ENCODE peak calls at places on chromosomes 4 and X, in four cellular contexts. A is AG04450, T is fibroblast of the aortic adventitia, Y is dorsolateral prefrontal cortex. E is an unnamed sample.

GRCh38 chrX:103651374-103651773 is 22.6 kb downstream of the TCEAL1 start:
- DNase-seq in A (no peak), T (no peak), Y (no peak), E (no peak)

GRCh38 chr4:159684061-159684460 is 581.2 kb downstream of the RAPGEF2 start:
- DNase-seq in A (no peak), T (no peak), Y (no peak), E (no peak)

GRCh38 chr4:39637572-39638357 is 900 bp downstream of the SMIM14 start:
- DNase-seq in A (no peak), T (peak; percentile 70), Y (peak; percentile 66), E (peak; percentile 72)

GRCh38 chr4:128342762-128343161 is 55.1 kb upstream of the PGRMC2 start:
- DNase-seq in A (no peak), T (no peak), Y (no peak), E (no peak)

GRCh38 chr4:81786063-81786763 is 314.5 kb upstream of the RASGEF1B start:
- DNase-seq in A (no peak), T (peak; percentile 3), Y (no peak), E (no peak)

GRCh38 chr4:145736241-145736831 is 56.4 kb downstream of the C4orf51 start:
- DNase-seq in A (no peak), T (peak; percentile 93), Y (peak; percentile 68), E (no peak)

GRCh38 chr4:75848891-75849290 is 53.4 kb downstream of the PPEF2 start:
- DNase-seq in A (no peak), T (no peak), Y (no peak), E (no peak)

GRCh38 chr4:107718351-107718965 is 1.6 kb downstream of the PAPSS1 start:
- DNase-seq in A (no peak), T (no peak), Y (no peak), E (no peak)

GRCh38 chrX:102712967-102713677 is 874 bp downstream of the GPRASP2 start:
- DNase-seq in A (no peak), T (peak; percentile 72), Y (peak; percentile 68), E (no peak)

GRCh38 chr4:152999376-153000067 is 63.4 kb downstream of the FHDC1 start:
- DNase-seq in A (no peak), T (no peak), Y (no peak), E (no peak)

GRCh38 chr4:73421708-73422457 is 14.1 kb upstream of the AFP start:
- DNase-seq in A (no peak), T (no peak), Y (no peak), E (no peak)

GRCh38 chrX:10832103-10832502 is 211.7 kb upstream of the MID1 start:
- DNase-seq in A (no peak), T (peak; percentile 24), Y (no peak), E (no peak)

GRCh38 chrX:80807606-80808159 is 2.0 kb downstream of the BRWD3 start:
- DNase-seq in A (no peak), T (peak; percentile 10), Y (no peak), E (no peak)

GRCh38 chrX:45668686-45669443 is 468.2 kb upstream of the DIPK2B start:
- DNase-seq in A (peak; percentile 55), T (peak; percentile 91), Y (no peak), E (no peak)

GRCh38 chrX:72297953-72298730 is 7.6 kb downstream of the CITED1 start:
- DNase-seq in A (no peak), T (no peak), Y (no peak), E (no peak)

GRCh38 chr4:89434364-89434988 is 126.9 kb upstream of the GPRIN3 start:
- DNase-seq in A (no peak), T (peak; percentile 37), Y (peak; percentile 3), E (no peak)

GRCh38 chr4:1045595-1046201 is 34.3 kb downstream of the FGFRL1 start:
- DNase-seq in A (no peak), T (no peak), Y (no peak), E (no peak)
- H3K4me3 ChIP-seq in A (no peak overlapping the region), T (no peak overlapping the region), Y (peak overlapping the region; percentile 29), E (no peak overlapping the region)

GRCh38 chr4:180081072-180081471 is 2162.1 kb upstream of the TENM3 start:
- DNase-seq in A (no peak), T (no peak), Y (no peak), E (no peak)
- H3K4me3 ChIP-seq in A (no peak overlapping the region), T (no peak overlapping the region), Y (no peak overlapping the region), E (no peak overlapping the region)

GRCh38 chr4:65670331-65671031 is at the start of gene EPHA5:
- DNase-seq in A (peak; percentile 21), T (peak; percentile 94), Y (peak; percentile 41), E (peak; percentile 61)

GRCh38 chr4:65669981-65670330 is 333 bp downstream of the EPHA5 start:
- DNase-seq in A (no peak), T (no peak), Y (no peak), E (no peak)

GRCh38 chr4:65665951-65666523 is 4.3 kb downstream of the EPHA5 start:
- DNase-seq in A (no peak), T (no peak), Y (no peak), E (no peak)

GRCh38 chr4:65669008-65669971 is 999 bp downstream of the EPHA5 start:
- DNase-seq in A (no peak), T (peak; percentile 67), Y (no peak), E (no peak)

GRCh38 chr4:65668201-65669007 is 1.9 kb downstream of the EPHA5 start:
- DNase-seq in A (no peak), T (peak; percentile 67), Y (no peak), E (no peak)
- H3K4me3 ChIP-seq in A (peak overlapping the region; percentile 48), T (peak overlapping the region; percentile 80), Y (peak overlapping the region; percentile 67), E (peak overlapping the region; percentile 3)

DNA sequence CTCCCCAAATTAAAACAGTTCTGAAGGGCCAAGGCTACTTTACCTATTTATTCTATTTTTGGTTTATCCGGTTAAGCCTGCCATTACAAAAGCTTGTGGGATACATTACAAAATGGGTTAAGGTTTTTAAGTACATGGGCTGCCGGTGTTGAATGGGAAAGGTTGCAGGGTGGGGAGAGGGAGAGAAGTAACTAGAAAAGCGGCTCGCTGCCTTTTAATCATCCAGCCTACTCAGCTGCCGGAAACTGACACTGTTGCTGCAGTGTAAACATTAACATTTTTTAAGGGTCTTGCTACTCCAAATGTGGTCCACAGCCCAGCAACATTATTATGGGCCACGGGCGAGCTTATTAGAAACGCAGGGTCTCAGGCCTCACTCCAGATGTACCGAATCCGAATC is 1.5 kb upstream of the IL1RAPL1 start:
- DNase-seq in A (no peak), T (no peak), Y (no peak), E (no peak)
- H3K4me3 ChIP-seq in A (peak overlapping the region; percentile 71), T (no peak overlapping the region), Y (peak overlapping the region; percentile 56), E (no peak overlapping the region)

GRCh38 chrX:107775000-107775733 is 420 bp downstream of the TSC22D3 start:
- DNase-seq in A (no peak), T (peak; percentile 2), Y (no peak), E (no peak)

GRCh38 chrX:107773906-107774435 is 1.6 kb downstream of the TSC22D3 start:
- DNase-seq in A (no peak), T (no peak), Y (no peak), E (no peak)

GRCh38 chrX:107777536-107777832 is at the start of gene NCBP2L:
- DNase-seq in A (no peak), T (no peak), Y (no peak), E (no peak)

GRCh38 chrX:107775734-107776511 is at the start of gene TSC22D3:
- DNase-seq in A (no peak), T (peak; percentile 48), Y (peak; percentile 72), E (peak; percentile 73)

DNA sequence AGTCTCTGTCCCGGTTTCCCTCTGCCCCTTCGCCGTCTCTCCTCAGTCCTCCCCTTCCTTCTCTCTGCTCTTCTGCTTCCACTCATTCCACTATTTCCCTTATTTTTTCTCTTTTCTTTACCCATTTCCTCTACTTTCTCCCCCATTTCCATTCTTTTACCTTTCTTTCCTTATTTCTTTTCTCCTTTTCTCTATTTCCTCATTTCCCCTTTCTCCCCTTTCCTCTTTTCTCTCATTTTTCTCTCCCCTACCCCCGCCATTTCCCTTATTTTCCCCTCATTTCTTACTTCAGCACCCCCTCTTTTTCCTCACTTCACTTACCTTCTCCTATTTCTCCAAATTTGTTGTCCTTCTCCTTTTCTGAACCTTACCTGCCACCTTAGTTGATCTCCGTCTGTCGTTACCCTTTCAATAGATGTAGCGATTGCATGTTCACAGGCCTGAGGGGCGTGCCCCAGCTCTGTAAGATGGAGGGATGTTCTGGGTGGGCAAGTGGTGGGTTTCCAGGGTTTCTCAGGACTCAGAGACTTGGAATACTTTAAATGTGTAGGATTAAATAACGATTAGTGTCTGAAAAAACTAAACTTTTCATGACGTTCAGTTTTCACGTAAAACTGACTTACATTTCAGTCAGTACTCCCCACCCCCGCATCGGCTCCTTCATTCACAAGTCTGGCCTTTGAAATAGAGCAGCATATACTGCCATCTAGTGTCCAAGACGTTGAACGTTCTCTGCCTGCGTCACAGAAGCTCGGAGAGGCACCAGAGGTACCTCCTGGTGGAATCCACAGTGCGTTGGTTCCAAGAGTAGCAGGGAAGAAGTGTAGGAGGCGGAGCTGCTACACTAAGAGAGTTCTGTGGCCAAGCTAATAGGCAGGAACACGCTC is 641 bp upstream of the NCBP2L start:
- DNase-seq in A (peak; percentile 62), T (peak; percentile 91), Y (peak; percentile 78), E (peak; percentile 57)
- H3K4me3 ChIP-seq in A (peak overlapping the region; percentile 50), T (peak overlapping the region; percentile 56), Y (peak overlapping the region; percentile 62), E (peak overlapping the region; percentile 31)

DNA sequence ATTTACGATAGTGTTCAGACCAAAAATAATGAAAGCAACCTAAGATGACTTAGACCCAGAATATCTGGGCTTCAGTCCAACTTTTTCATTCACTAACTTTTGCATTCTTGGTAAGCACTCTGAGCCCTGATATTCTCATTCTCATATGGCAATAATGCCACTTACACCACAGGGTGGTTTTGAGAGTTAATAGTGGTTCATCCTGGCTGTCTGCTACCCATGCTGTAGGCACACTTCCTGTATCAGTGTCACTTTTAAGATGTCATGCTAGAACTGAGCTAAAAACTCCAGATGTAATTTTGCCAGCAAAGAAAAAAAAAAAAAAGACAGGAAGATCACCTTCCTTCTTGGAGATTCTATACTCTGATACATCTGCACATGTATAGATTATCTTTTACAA is 508.6 kb upstream of the FMR1 start:
- DNase-seq in A (no peak), T (no peak), Y (no peak), E (no peak)
- H3K4me3 ChIP-seq in A (no peak overlapping the region), T (no peak overlapping the region), Y (no peak overlapping the region), E (no peak overlapping the region)

GRCh38 chr4:37243061-37243460 is 1.5 kb upstream of the NWD2 start:
- DNase-seq in A (no peak), T (no peak), Y (no peak), E (no peak)

GRCh38 chr4:37245391-37245954 is 930 bp downstream of the NWD2 start:
- DNase-seq in A (no peak), T (no peak), Y (no peak), E (no peak)

GRCh38 chr4:37243722-37244582 is 591 bp upstream of the NWD2 start:
- DNase-seq in A (no peak), T (no peak), Y (no peak), E (no peak)

GRCh38 chr4:37246891-37247290 is 2.3 kb downstream of the NWD2 start:
- DNase-seq in A (no peak), T (no peak), Y (no peak), E (no peak)

GRCh38 chr4:37244583-37245390 is at the start of gene NWD2:
- DNase-seq in A (no peak), T (no peak), Y (no peak), E (peak; percentile 38)
- H3K4me3 ChIP-seq in A (no peak within 1 kb of the TSS), T (no peak within 1 kb of the TSS), Y (peak within 1 kb of the TSS; percentile 57), E (no peak within 1 kb of the TSS)

E was measured in RWPE2.